ENCODE peak calls at places on chromosomes 4 and X, in five cellular contexts. D is Right ventricle myocardium superior, G is HT-29, I is left cardiac atrium, S is pancreas. Y is an unnamed sample.

GRCh38 chr4:8871417-8872401 is at the start of gene HMX1:
- DNase-seq in D (no peak), G (no peak), I (no peak), S (no peak), Y (no peak)

GRCh38 chrX:147914609-147915008 is 2.9 kb downstream of the FMR1 start:
- DNase-seq in D (no peak), G (no peak), I (no peak), S (no peak), Y (no peak)

GRCh38 chr4:185719493-185719843 is 92.5 kb downstream of the SORBS2 start:
- DNase-seq in D (no peak), G (no peak), I (no peak), S (no peak), Y (no peak)

GRCh38 chrX:132022115-132022862 is 813 bp upstream of the STK26 start:
- DNase-seq in D (no peak), G (peak), I (no peak), S (no peak), Y (peak)

GRCh38 chrX:40531056-40531826 is 49.5 kb upstream of the ATP6AP2 start:
- DNase-seq in D (no peak), G (peak), I (no peak), S (no peak), Y (no peak)

GRCh38 chr4:121041307-121042090 is 30.8 kb downstream of the NDNF start:
- DNase-seq in D (no peak), G (no peak), I (no peak), S (no peak), Y (no peak)

GRCh38 chr4:108171541-108172230 is 3.0 kb upstream of the LEF1 start:
- DNase-seq in D (no peak), G (no peak), I (no peak), S (peak), Y (no peak)

GRCh38 chrX:101022020-101022419 is 29.9 kb downstream of the TRMT2B start:
- DNase-seq in D (no peak), G (no peak), I (no peak), S (no peak), Y (no peak)

GRCh38 chrX:69807400-69807799 is 191.5 kb downstream of the EDA start:
- DNase-seq in D (no peak), G (no peak), I (no peak), S (no peak), Y (no peak)

GRCh38 chr4:55979562-55979961 is 30.8 kb downstream of the CEP135 start:
- DNase-seq in D (no peak), G (no peak), I (no peak), S (no peak), Y (no peak)

GRCh38 chr4:7397206-7398103 is 37.3 kb downstream of the PSAPL1 start:
- DNase-seq in D (no peak), G (no peak), I (no peak), S (peak), Y (no peak)

GRCh38 chr4:76966024-76966579 is 16.6 kb downstream of the SEPTIN11 start:
- DNase-seq in D (no peak), G (no peak), I (no peak), S (no peak), Y (no peak)

GRCh38 chr4:107893171-107894137 is 37.9 kb upstream of the CYP2U1 start:
- DNase-seq in D (no peak), G (no peak), I (no peak), S (no peak), Y (no peak)

GRCh38 chrX:66672106-66672505 is 33.2 kb upstream of the EDA2R start:
- DNase-seq in D (no peak), G (no peak), I (no peak), S (no peak), Y (no peak)

Y was measured in HepG2.